ENCODE peak calls at places on chromosomes 2 and 18, in six cellular contexts. A, C, W, P, O and L are unnamed samples. For H3K36me3, the result is how much of the 10 kb centered on the place peaks cover.

GRCh38 chr2:55961318-55961911 is 37.8 kb upstream of the EFEMP1 start:
- DNase-seq in A (no peak), C (no peak), W (no peak), P (peak), O (peak), L (peak)

GRCh38 chr2:66845307-66845706 is 410.4 kb downstream of the MEIS1 start:
- DNase-seq in A (no peak), C (no peak), W (no peak), P (no peak), O (no peak), L (no peak)

GRCh38 chr2:101251844-101252407 is 760 bp upstream of the CNOT11 start:
- DNase-seq in A (peak), C (peak), W (no peak), P (peak), O (peak), L (no peak)

GRCh38 chr2:48169066-48169724 is 262.9 kb upstream of the FBXO11 start:
- DNase-seq in A (no peak), C (no peak), W (no peak), P (no peak), O (no peak), L (no peak)

GRCh38 chr2:65576861-65577601 is 144.6 kb upstream of the SPRED2 start:
- DNase-seq in A (no peak), C (no peak), W (peak), P (peak), O (peak), L (no peak)

GRCh38 chr2:223081789-223082188 is 29.8 kb downstream of the KCNE4 start:
- DNase-seq in A (no peak), C (no peak), W (no peak), P (no peak), O (no peak), L (no peak)

GRCh38 chr2:162294949-162295348 is 23.5 kb downstream of the IFIH1 start:
- DNase-seq in A (no peak), C (no peak), W (no peak), P (no peak), O (no peak), L (no peak)

GRCh38 chr2:220148849-220149248 is 521.4 kb downstream of the SLC4A3 start:
- DNase-seq in A (no peak), C (no peak), W (no peak), P (no peak), O (no peak), L (no peak)

GRCh38 chr2:179263015-179263414 is 1.6 kb downstream of the SESTD1 start:
- DNase-seq in A (no peak), C (no peak), W (no peak), P (no peak), O (no peak), L (no peak)

GRCh38 chr2:1591978-1592907 is 152.1 kb downstream of the PXDN start:
- DNase-seq in A (no peak), C (no peak), W (peak), P (peak), O (peak), L (peak)

GRCh38 chr2:71620851-71621251 is 167.5 kb downstream of the DYSF start:
- DNase-seq in A (no peak), C (no peak), W (peak), P (no peak), O (no peak), L (no peak)

GRCh38 chr2:25445464-25445863 is 103.7 kb upstream of the DNMT3A start:
- DNase-seq in A (no peak), C (no peak), W (no peak), P (no peak), O (peak), L (no peak)

GRCh38 chr2:118115761-118116160 is 27.5 kb downstream of the INSIG2 start:
- DNase-seq in A (no peak), C (no peak), W (no peak), P (no peak), O (no peak), L (no peak)

GRCh38 chr18:59783138-59783537 is 85.9 kb upstream of the CCBE1 start:
- DNase-seq in A (no peak), C (no peak), W (no peak), P (peak), O (peak), L (no peak)

GRCh38 chr2:960064-960736 is 9.6 kb downstream of the SNTG2 start:
- DNase-seq in A (no peak), C (no peak), W (no peak), P (no peak), O (peak), L (no peak)

GRCh38 chr2:178108176-178108575 is 4.1 kb upstream of the RBM45 start:
- DNase-seq in A (no peak), C (no peak), W (no peak), P (no peak), O (no peak), L (no peak)

GRCh38 chr2:237323656-237324055 is 90.3 kb downstream of the COL6A3 start:
- DNase-seq in A (no peak), C (no peak), W (peak), P (no peak), O (no peak), L (no peak)

GRCh38 chr2:127174977-127175376 is 45.1 kb downstream of the CYP27C1 start:
- DNase-seq in A (no peak), C (no peak), W (no peak), P (no peak), O (no peak), L (peak)
- H3K27ac ChIP-seq in A (no peak), C (no peak), W (no peak), P (no peak), O (no peak), L (no peak)

GRCh38 chr2:73237168-73237567 is 3.1 kb downstream of the CCT7 start:
- DNase-seq in A (no peak), C (no peak), W (no peak), P (no peak), O (no peak), L (no peak)
- H3K36me3 ChIP-seq in A (under half), C (under half), W (under half), P (under half), O (under half), L (half or more)

GRCh38 chr2:160278101-160278888 is 78.2 kb upstream of the ITGB6 start:
- DNase-seq in A (no peak), C (no peak), W (no peak), P (no peak), O (no peak), L (no peak)

GRCh38 chr2:160279813-160280465 is 79.9 kb upstream of the ITGB6 start:
- DNase-seq in A (no peak), C (peak), W (no peak), P (no peak), O (no peak), L (no peak)

GRCh38 chr2:160275646-160276045 is 75.6 kb upstream of the ITGB6 start:
- DNase-seq in A (no peak), C (no peak), W (no peak), P (no peak), O (no peak), L (no peak)

GRCh38 chr2:160281213-160281612 is 81.1 kb upstream of the ITGB6 start:
- DNase-seq in A (no peak), C (no peak), W (no peak), P (no peak), O (no peak), L (no peak)

DNA sequence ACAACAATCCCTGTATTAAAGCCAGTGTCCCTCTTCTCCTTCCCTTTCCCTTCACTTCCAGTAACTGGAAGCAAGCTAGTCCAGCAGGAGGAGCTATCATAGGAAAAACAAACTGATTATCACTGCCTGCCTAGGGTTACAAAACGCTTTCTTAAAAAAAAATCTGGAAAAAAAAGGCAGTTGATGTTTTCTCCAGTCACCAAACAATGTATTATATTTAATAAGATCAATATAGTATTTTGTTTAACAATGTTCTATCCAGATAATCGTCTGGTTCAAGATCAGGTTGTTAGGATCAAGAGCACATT is 78.8 kb upstream of the ITGB6 start:
- DNase-seq in A (no peak), C (no peak), W (no peak), P (no peak), O (peak), L (no peak)
- H3K27ac ChIP-seq in A (no peak), C (no peak), W (no peak), P (no peak), O (no peak), L (no peak)

GRCh38 chr18:48390641-48391040 is 18.5 kb downstream of the ZBTB7C start:
- DNase-seq in A (no peak), C (no peak), W (no peak), P (no peak), O (no peak), L (no peak)

GRCh38 chr18:48393170-48393569 is 16.0 kb downstream of the ZBTB7C start:
- DNase-seq in A (no peak), C (no peak), W (no peak), P (no peak), O (no peak), L (no peak)

GRCh38 chr18:48393776-48394175 is 15.4 kb downstream of the ZBTB7C start:
- DNase-seq in A (no peak), C (no peak), W (no peak), P (no peak), O (no peak), L (no peak)

GRCh38 chr18:48392266-48392665 is 16.9 kb downstream of the ZBTB7C start:
- DNase-seq in A (no peak), C (no peak), W (no peak), P (no peak), O (no peak), L (no peak)

GRCh38 chr18:48391863-48392262 is 17.3 kb downstream of the ZBTB7C start:
- DNase-seq in A (no peak), C (no peak), W (no peak), P (no peak), O (no peak), L (no peak)
- H3K36me3 ChIP-seq in A (under half), C (under half), W (under half), P (under half), O (under half), L (under half)